ENCODE peak calls at places on chromosomes 11 and 22, in eight cellular contexts. N is CD8-positive, alpha-beta memory T cell; V is OCI-LY7; O is NCI-H1436 treated with DMSO at 0.1 percent for 48 hours; M is hypothalamus; G is activated T-cell treated with anti-CD3 and anti-CD28 coated beads for 1 hour; P is foreskin fibroblast; S is K562. C is an unnamed sample.
A peak's percentile ranks its signal among the peaks of the same experiment; 100 is the strongest.

GRCh38 chr11:64499261-64500004 is 91.6 kb upstream of the SLC22A12 start:
- DNase-seq in N (no peak), V (no peak), O (no peak), M (no peak), G (no peak), P (no peak), S (no peak), C (no peak)

GRCh38 chr11:74953448-74953847 is 4.4 kb downstream of the SPCS2 start:
- DNase-seq in N (no peak), V (peak; percentile 28), O (no peak), M (no peak), G (no peak), P (no peak), S (no peak), C (no peak)

GRCh38 chr22:47038206-47038835 is 275.9 kb downstream of the TBC1D22A start:
- DNase-seq in N (no peak), V (no peak), O (no peak), M (no peak), G (no peak), P (no peak), S (no peak), C (no peak)

GRCh38 chr11:72639475-72640375 is 34.5 kb downstream of the PDE2A start:
- DNase-seq in N (no peak), V (no peak), O (no peak), M (no peak), G (no peak), P (no peak), S (no peak), C (no peak)

GRCh38 chr11:112163875-112164521 is at the start of gene IL18:
- DNase-seq in N (no peak), V (no peak), O (no peak), M (no peak), G (no peak), P (peak; percentile 4), S (peak; percentile 53), C (peak; percentile 42)

GRCh38 chr11:27227744-27228143 is 135.3 kb downstream of the CCDC34 start:
- DNase-seq in N (no peak), V (no peak), O (no peak), M (no peak), G (no peak), P (no peak), S (no peak), C (no peak)

GRCh38 chr11:77208535-77208934 is 80.5 kb downstream of the MYO7A start:
- DNase-seq in N (no peak), V (no peak), O (no peak), M (no peak), G (no peak), P (no peak), S (no peak), C (no peak)

GRCh38 chr22:32267011-32267410 is 11.9 kb upstream of the SLC5A4 start:
- DNase-seq in N (no peak), V (no peak), O (no peak), M (no peak), G (no peak), P (no peak), S (no peak), C (no peak)

GRCh38 chr22:25700996-25701815 is 40.8 kb upstream of the MYO18B start:
- DNase-seq in N (no peak), V (no peak), O (no peak), M (no peak), G (no peak), P (peak; percentile 85), S (no peak), C (no peak)

GRCh38 chr22:37180531-37181231 is 7.4 kb downstream of the C1QTNF6 start:
- DNase-seq in N (no peak), V (no peak), O (no peak), M (no peak), G (no peak), P (no peak), S (no peak), C (no peak)

GRCh38 chr11:132914600-132914999 is 617.7 kb downstream of the OPCML start:
- DNase-seq in N (no peak), V (no peak), O (no peak), M (no peak), G (no peak), P (no peak), S (no peak), C (no peak)

GRCh38 chr11:19187101-19187500 is 14.7 kb downstream of the CSRP3 start:
- DNase-seq in N (no peak), V (no peak), O (no peak), M (no peak), G (no peak), P (peak; percentile 19), S (no peak), C (no peak)

GRCh38 chr11:92413757-92414513 is 189.3 kb downstream of the FAT3 start:
- DNase-seq in N (no peak), V (no peak), O (no peak), M (no peak), G (no peak), P (no peak), S (no peak), C (no peak)

GRCh38 chr11:64092119-64092760 is 56.5 kb downstream of the FLRT1 start:
- DNase-seq in N (no peak), V (no peak), O (no peak), M (peak; percentile 60), G (no peak), P (no peak), S (peak; percentile 34), C (no peak)

GRCh38 chr11:122661182-122661945 is 5.8 kb downstream of the UBASH3B start:
- DNase-seq in N (no peak), V (no peak), O (no peak), M (no peak), G (no peak), P (peak; percentile 89), S (no peak), C (no peak)

GRCh38 chr11:80241766-80242165 is 800.9 kb upstream of the TENM4 start:
- DNase-seq in N (no peak), V (no peak), O (no peak), M (no peak), G (no peak), P (no peak), S (no peak), C (no peak)

GRCh38 chr11:131776211-131776610 is 405.8 kb downstream of the NTM start:
- DNase-seq in N (no peak), V (no peak), O (no peak), M (no peak), G (no peak), P (no peak), S (no peak), C (no peak)

GRCh38 chr22:40411506-40411861 is 41.1 kb downstream of the SGSM3 start:
- DNase-seq in N (no peak), V (no peak), O (no peak), M (no peak), G (no peak), P (no peak), S (no peak), C (no peak)

GRCh38 chr22:48897959-48898358 is 929.7 kb downstream of the BRD1 start:
- DNase-seq in N (no peak), V (no peak), O (no peak), M (no peak), G (no peak), P (no peak), S (no peak), C (no peak)

C was measured in HuH-7.